ENCODE peak calls at places on chromosomes 12 and 14, in nine cellular contexts. R, K, L, M, F, S, E, A and V are unnamed samples.

GRCh38 chr14:99249389-99249788 is 22.6 kb downstream of the BCL11B start:
- DNase-seq in A (no peak), E (no peak), F (no peak), K (no peak), M (no peak), S (no peak), R (no peak), L (no peak), V (no peak)

GRCh38 chr14:56342419-56342901 is 224.2 kb downstream of the PELI2 start:
- DNase-seq in A (no peak), R (no peak), M (no peak), F (no peak), E (peak; percentile 77), K (peak; percentile 42), L (no peak), S (no peak), V (no peak)

GRCh38 chr12:16844875-16845274 is 238.9 kb upstream of the LMO3 start:
- DNase-seq in F (no peak), K (no peak), A (no peak), R (no peak), L (peak; percentile 8), S (no peak), M (no peak), E (no peak), V (no peak)

GRCh38 chr14:22086149-22086548 is 412.5 kb upstream of the OR4E1 start:
- DNase-seq in E (no peak), A (no peak), S (no peak), L (no peak), K (no peak), M (no peak), R (no peak), F (no peak), V (no peak)

GRCh38 chr14:34874386-34875030 is 652 bp downstream of the BAZ1A start:
- DNase-seq in F (peak; percentile 36), A (peak; percentile 42), S (peak; percentile 43), R (peak; percentile 33), L (peak; percentile 31), K (no peak), E (peak; percentile 52), M (peak; percentile 80), V (peak; percentile 73)

GRCh38 chr12:124170756-124171155 is 124.1 kb upstream of the RFLNA start:
- DNase-seq in L (no peak), E (no peak), F (no peak), M (no peak), K (no peak), S (no peak), A (no peak), R (no peak), V (no peak)

GRCh38 chr12:61523276-61523992 is 736.8 kb upstream of the USP15 start:
- DNase-seq in R (no peak), E (no peak), S (no peak), K (no peak), F (no peak), A (no peak), L (no peak), M (no peak), V (no peak)

GRCh38 chr12:57276935-57277563 is 26.1 kb upstream of the STAC3 start:
- DNase-seq in K (no peak), L (peak; percentile 58), E (peak; percentile 18), M (no peak), A (peak; percentile 36), S (no peak), F (no peak), R (no peak), V (no peak)

GRCh38 chr12:1875608-1876007 is 42.8 kb downstream of the CACNA2D4 start:
- DNase-seq in M (no peak), E (no peak), L (no peak), F (no peak), A (no peak), R (no peak), S (no peak), K (no peak), V (no peak)

GRCh38 chr12:74988156-74988555 is 221.5 kb downstream of the KCNC2 start:
- DNase-seq in F (no peak), K (no peak), R (no peak), E (no peak), L (no peak), A (no peak), S (no peak), M (no peak), V (no peak)

GRCh38 chr12:122064034-122064777 is 14.3 kb upstream of the MLXIP start:
- DNase-seq in F (peak; percentile 43), S (peak; percentile 86), E (peak; percentile 91), K (no peak), M (peak; percentile 81), A (peak; percentile 66), L (peak; percentile 100), R (no peak), V (peak; percentile 76)

GRCh38 chr14:103715052-103716000 is at the start of the genes XRCC3 and ZFYVE21:
- DNase-seq in S (peak; percentile 100), F (peak; percentile 99), E (peak; percentile 99), M (peak; percentile 100), K (peak; percentile 96), L (peak; percentile 97), A (peak; percentile 99), R (peak; percentile 98), V (peak; percentile 100)

GRCh38 chr14:70188608-70189540 is at the start of gene SLC8A3:
- DNase-seq in R (no peak), A (peak; percentile 36), E (peak; percentile 15), F (no peak), L (no peak), S (no peak), K (no peak), M (peak; percentile 66), V (no peak)

GRCh38 chr14:29810657-29811056 is 117.0 kb downstream of the PRKD1 start:
- DNase-seq in L (no peak), M (no peak), A (peak; percentile 17), F (no peak), K (no peak), S (no peak), R (no peak), E (peak; percentile 66), V (no peak)

GRCh38 chr12:78725951-78726550 is 138.5 kb upstream of the SYT1 start:
- DNase-seq in K (no peak), R (no peak), M (no peak), F (no peak), E (peak; percentile 8), L (no peak), A (no peak), S (no peak), V (no peak)

GRCh38 chr12:70661762-70662161 is 24.5 kb upstream of the PTPRB start:
- DNase-seq in R (no peak), S (no peak), K (peak; percentile 88), A (no peak), F (no peak), L (peak; percentile 25), E (no peak), M (no peak), V (no peak)

GRCh38 chr12:123940627-123940966 is 32.0 kb downstream of the CCDC92 start:
- DNase-seq in A (no peak), K (no peak), M (no peak), F (no peak), E (no peak), S (no peak), R (no peak), L (no peak), V (no peak)

GRCh38 chr14:58078068-58078467 is 73.9 kb downstream of the ARMH4 start:
- DNase-seq in K (peak; percentile 59), M (no peak), E (peak; percentile 6), A (no peak), L (peak; percentile 88), F (no peak), S (no peak), R (no peak), V (no peak)

GRCh38 chr14:38880643-38881567 is 222.1 kb downstream of the SEC23A start:
- DNase-seq in A (no peak), K (no peak), S (no peak), F (no peak), M (no peak), R (no peak), L (no peak), E (no peak), V (no peak)

GRCh38 chr14:21106506-21107359 is 5.9 kb downstream of the TMEM253 start:
- DNase-seq in E (peak; percentile 72), F (peak; percentile 70), S (peak; percentile 73), A (peak; percentile 84), K (peak; percentile 42), R (peak; percentile 70), L (peak; percentile 84), M (peak; percentile 91), V (peak; percentile 88)

GRCh38 chr12:102064476-102064875 is 2.7 kb upstream of the WASHC3 start:
- DNase-seq in R (no peak), F (no peak), K (no peak), A (no peak), S (no peak), M (no peak), E (no peak), L (no peak), V (no peak)

GRCh38 chr12:49200882-49201594 is 12.2 kb upstream of the TUBA1A start:
- DNase-seq in S (no peak), K (no peak), R (no peak), A (no peak), M (no peak), E (peak; percentile 76), L (peak; percentile 81), F (no peak), V (no peak)

GRCh38 chr14:100536721-100537700 is 50.2 kb downstream of the BEGAIN start:
- DNase-seq in K (no peak), M (peak; percentile 39), S (peak; percentile 8), L (no peak), F (no peak), A (no peak), R (no peak), E (no peak), V (peak; percentile 56)

GRCh38 chr12:117660896-117661295 is 299.5 kb upstream of the NOS1 start:
- DNase-seq in R (no peak), E (no peak), F (no peak), S (no peak), M (no peak), K (no peak), A (no peak), L (no peak), V (no peak)

GRCh38 chr14:80055912-80056801 is 155.1 kb downstream of the DIO2 start:
- DNase-seq in M (no peak), R (no peak), K (no peak), L (peak; percentile 38), E (peak; percentile 50), S (peak; percentile 20), A (peak; percentile 34), F (no peak), V (peak; percentile 60)

GRCh38 chr14:90698379-90698869 is 117.8 kb downstream of the TTC7B start:
- DNase-seq in R (no peak), A (no peak), E (peak; percentile 73), S (peak; percentile 73), F (no peak), M (no peak), L (peak; percentile 78), K (no peak), V (peak; percentile 77)

GRCh38 chr14:101499513-101499912 is 61.8 kb upstream of the DIO3 start:
- DNase-seq in K (no peak), F (no peak), M (no peak), E (no peak), L (no peak), S (peak; percentile 9), A (no peak), R (no peak), V (peak; percentile 48)

GRCh38 chr14:95849761-95850160 is 26.9 kb upstream of the TUNAR start:
- DNase-seq in E (no peak), F (no peak), L (no peak), K (no peak), S (no peak), A (no peak), R (no peak), M (no peak), V (no peak)

GRCh38 chr14:61930101-61930857 is 168.1 kb downstream of the SNAPC1 start:
- DNase-seq in S (no peak), K (no peak), E (no peak), F (no peak), A (no peak), R (no peak), M (no peak), L (no peak), V (no peak)

GRCh38 chr12:63882844-63883243 is 38.3 kb downstream of the SRGAP1 start:
- DNase-seq in K (no peak), L (no peak), A (no peak), R (no peak), M (no peak), F (no peak), E (no peak), S (no peak), V (no peak)

GRCh38 chr12:50195832-50196231 is 28.7 kb upstream of the CERS5 start:
- DNase-seq in K (no peak), R (no peak), L (no peak), A (no peak), F (no peak), E (no peak), S (no peak), M (no peak), V (no peak)